ENCODE peak calls at places on chromosome 16, in seven cellular contexts. F, T, N, R, Y, K and G are unnamed samples. For H3K36me3, the result is how much of the 10 kb centered on the place peaks cover.

GRCh38 chr16:87216824-87217205 is 100.4 kb downstream of the C16orf95 start:
- DNase-seq in F (no peak), T (no peak), N (no peak), R (peak), Y (no peak), K (no peak), G (no peak)

GRCh38 chr16:28042856-28043255 is 20.7 kb downstream of the GSG1L start:
- DNase-seq in F (no peak), T (no peak), N (no peak), R (no peak), Y (no peak), K (no peak), G (no peak)

GRCh38 chr16:76670125-76670857 is 393.1 kb downstream of the CNTNAP4 start:
- DNase-seq in F (no peak), T (no peak), N (no peak), R (no peak), Y (no peak), K (no peak), G (no peak)

GRCh38 chr16:88454315-88455057 is 1.4 kb downstream of the ZFPM1 start:
- DNase-seq in F (no peak), T (peak), N (peak), R (no peak), Y (no peak), K (no peak), G (no peak)

GRCh38 chr16:22977294-22977697 is 163.3 kb downstream of the HS3ST2 start:
- DNase-seq in F (no peak), T (no peak), N (no peak), R (no peak), Y (no peak), K (peak), G (peak)

GRCh38 chr16:75243667-75244224 is 7.7 kb downstream of the BCAR1 start:
- DNase-seq in F (no peak), T (no peak), N (no peak), R (no peak), Y (no peak), K (no peak), G (no peak)

GRCh38 chr16:81500833-81501521 is 56.4 kb downstream of the CMIP start:
- DNase-seq in F (no peak), T (no peak), N (no peak), R (peak), Y (no peak), K (no peak), G (no peak)

GRCh38 chr16:67537636-67538591 is 9.3 kb downstream of the RIPOR1 start:
- DNase-seq in F (no peak), T (peak), N (peak), R (no peak), Y (peak), K (no peak), G (no peak)

GRCh38 chr16:49121636-49122035 is 160.0 kb downstream of the CBLN1 start:
- DNase-seq in F (no peak), T (no peak), N (no peak), R (no peak), Y (no peak), K (no peak), G (no peak)

GRCh38 chr16:13638218-13638617 is 281.7 kb upstream of the ERCC4 start:
- DNase-seq in F (no peak), T (no peak), N (no peak), R (no peak), Y (no peak), K (no peak), G (no peak)

GRCh38 chr16:54305066-54305465 is 18.5 kb upstream of the IRX3 start:
- DNase-seq in F (no peak), T (no peak), N (no peak), R (no peak), Y (no peak), K (no peak), G (no peak)

GRCh38 chr16:11256657-11257130 is 690 bp upstream of the SOCS1 start:
- DNase-seq in F (no peak), T (peak), N (peak), R (peak), Y (peak), K (no peak), G (peak)

GRCh38 chr16:77618011-77618410 is 104.3 kb upstream of the NUDT7 start:
- DNase-seq in F (no peak), T (no peak), N (no peak), R (no peak), Y (no peak), K (no peak), G (no peak)

GRCh38 chr16:58970775-58971174 is 236.7 kb upstream of the GOT2 start:
- DNase-seq in F (no peak), T (no peak), N (no peak), R (no peak), Y (no peak), K (no peak), G (no peak)

GRCh38 chr16:57169327-57169726 is 16.5 kb downstream of the PSME3IP1 start:
- DNase-seq in F (no peak), T (no peak), N (no peak), R (no peak), Y (no peak), K (no peak), G (no peak)

GRCh38 chr16:66911801-66912200 is 6.9 kb downstream of the CDH16 start:
- DNase-seq in F (no peak), T (no peak), N (no peak), R (no peak), Y (no peak), K (no peak), G (no peak)

GRCh38 chr16:8173111-8173644 is 417.1 kb downstream of the TMEM114 start:
- DNase-seq in F (no peak), T (peak), N (peak), R (no peak), Y (no peak), K (peak), G (peak)

GRCh38 chr16:57725077-57725953 is 10.3 kb upstream of the KATNB1 start:
- DNase-seq in F (no peak), T (no peak), N (no peak), R (no peak), Y (no peak), K (no peak), G (no peak)

GRCh38 chr16:81652798-81653505 is 126.1 kb upstream of the PLCG2 start:
- DNase-seq in F (no peak), T (no peak), N (no peak), R (no peak), Y (no peak), K (no peak), G (no peak)

GRCh38 chr16:23640669-23640958 is 496 bp downstream of the PALB2 start:
- DNase-seq in F (no peak), T (no peak), N (no peak), R (no peak), Y (no peak), K (no peak), G (peak)

GRCh38 chr16:73792199-73793108 is 504.2 kb upstream of the PSMD7 start:
- DNase-seq in F (no peak), T (no peak), N (no peak), R (no peak), Y (no peak), K (no peak), G (no peak)
- H3K4me3 ChIP-seq in F (no peak), T (no peak), N (no peak), R (no peak), Y (no peak), K (no peak), G (no peak)

GRCh38 chr16:72109300-72109699 is 15.7 kb downstream of the DHX38 start:
- DNase-seq in F (no peak), T (no peak), N (no peak), R (no peak), Y (no peak), K (no peak), G (no peak)
- H3K36me3 ChIP-seq in F (half or more), T (under half), N (half or more), R (half or more), Y (half or more), K (under half), G (half or more)

GRCh38 chr16:89391-90302 is 11.6 kb downstream of the MPG start:
- DNase-seq in F (no peak), T (no peak), N (no peak), R (no peak), Y (no peak), K (no peak), G (no peak)

GRCh38 chr16:91484-91883 is 13.5 kb downstream of the MPG start:
- DNase-seq in F (no peak), T (peak), N (peak), R (peak), Y (no peak), K (no peak), G (no peak)

GRCh38 chr16:86483-86952 is 8.5 kb downstream of the MPG start:
- DNase-seq in F (no peak), T (no peak), N (no peak), R (no peak), Y (no peak), K (no peak), G (peak)

GRCh38 chr16:85865-86264 is 7.8 kb downstream of the MPG start:
- DNase-seq in F (no peak), T (no peak), N (no peak), R (no peak), Y (no peak), K (no peak), G (no peak)

DNA sequence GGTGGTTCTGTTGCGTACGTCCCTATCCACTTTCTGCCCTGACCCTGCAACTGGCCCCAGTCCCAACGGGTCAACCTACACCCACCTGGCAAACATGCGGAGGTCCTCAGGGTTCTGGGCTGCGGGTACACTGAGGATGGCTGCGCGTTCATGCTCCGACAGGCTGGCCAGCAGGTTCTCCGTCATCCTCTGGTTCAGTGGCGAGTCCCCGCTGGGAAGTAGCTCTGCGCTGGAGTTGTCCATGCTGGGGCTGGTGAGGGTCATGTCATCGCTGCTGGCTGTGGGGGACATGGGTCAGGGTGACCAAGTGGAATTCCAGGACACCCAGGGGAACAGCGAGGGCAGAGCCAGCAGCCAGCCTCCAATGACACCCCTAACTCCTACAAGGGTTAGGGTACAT is 10.6 kb downstream of the MPG start:
- DNase-seq in F (no peak), T (no peak), N (no peak), R (no peak), Y (no peak), K (no peak), G (no peak)
- H3K4me3 ChIP-seq in F (no peak), T (no peak), N (no peak), R (no peak), Y (no peak), K (no peak), G (no peak)

GRCh38 chr16:46612121-46612520 is 9.1 kb downstream of the SHCBP1 start:
- DNase-seq in F (no peak), T (no peak), N (no peak), R (no peak), Y (no peak), K (no peak), G (no peak)
- H3K36me3 ChIP-seq in F (under half), T (under half), N (under half), R (under half), Y (under half), K (under half), G (half or more)

DNA sequence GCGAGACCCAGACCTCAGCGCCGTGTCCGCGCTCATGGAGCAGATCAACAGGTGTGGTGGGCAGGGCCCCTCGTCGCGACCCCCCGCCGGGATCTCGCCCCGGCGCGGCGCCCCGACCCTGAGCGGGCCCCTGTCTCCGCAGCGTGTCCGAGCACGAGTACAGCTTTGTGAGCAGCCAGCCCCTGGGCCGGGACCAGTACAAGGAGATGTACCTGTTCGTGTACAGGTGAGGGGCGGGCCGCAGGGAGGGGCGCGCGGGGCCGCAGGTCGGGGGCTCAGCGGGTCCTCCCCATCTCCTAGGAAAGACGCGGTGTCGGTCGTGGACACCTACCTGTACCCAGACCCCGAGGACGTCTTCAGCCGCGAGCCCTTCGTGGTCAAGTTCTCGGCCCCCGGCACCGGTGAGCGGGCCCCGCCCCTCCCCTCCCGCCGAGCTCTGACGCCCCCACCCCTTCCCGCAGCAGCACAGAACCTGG is 870 bp downstream of the DNASE1L2 start:
- DNase-seq in F (no peak), T (no peak), N (no peak), R (no peak), Y (peak), K (no peak), G (no peak)
- H3K4me3 ChIP-seq in F (peak), T (no peak), N (no peak), R (no peak), Y (peak), K (no peak), G (no peak)

GRCh38 chr16:3173892-3174617 is 13.9 kb upstream of the OR1F1 start:
- DNase-seq in F (no peak), T (no peak), N (no peak), R (no peak), Y (peak), K (no peak), G (peak)
- H3K36me3 ChIP-seq in F (under half), T (under half), N (under half), R (under half), Y (under half), K (under half), G (under half)

DNA sequence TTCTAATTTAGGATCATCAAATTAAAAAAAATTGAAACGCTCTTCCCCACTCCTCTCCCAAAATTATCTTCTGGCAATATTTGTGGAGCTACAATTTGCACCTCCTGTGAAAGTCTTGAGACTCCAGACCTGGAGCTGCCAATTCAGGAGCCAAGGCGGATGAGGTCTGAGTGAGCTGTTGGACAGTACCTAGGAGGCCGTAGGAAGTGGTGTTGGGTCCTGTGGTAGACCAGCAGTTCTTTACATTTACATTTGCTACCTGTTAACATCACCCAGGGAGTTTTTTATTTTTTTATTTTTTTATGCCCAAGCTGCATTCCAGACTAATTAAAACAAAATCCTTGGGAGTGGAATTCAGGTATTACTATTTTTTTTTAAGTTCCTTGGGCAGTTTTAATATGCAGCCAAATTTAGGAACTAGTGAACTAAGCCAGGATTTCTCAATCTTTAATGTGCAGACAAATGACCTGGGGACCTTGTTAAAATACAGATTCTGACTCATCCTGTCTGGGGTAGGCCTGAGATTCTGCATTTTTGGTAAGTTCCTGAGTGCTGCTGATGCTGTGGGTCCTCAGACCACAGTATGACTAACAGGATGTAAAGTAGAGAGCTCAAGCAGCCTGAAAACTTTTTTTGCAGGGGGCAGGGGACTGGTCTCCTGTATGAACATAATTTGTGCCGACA is 271.1 kb downstream of the PHKB start:
- DNase-seq in F (no peak), T (no peak), N (no peak), R (no peak), Y (no peak), K (peak), G (no peak)
- H3K4me3 ChIP-seq in F (no peak), T (no peak), N (no peak), R (no peak), Y (no peak), K (no peak), G (no peak)

DNA sequence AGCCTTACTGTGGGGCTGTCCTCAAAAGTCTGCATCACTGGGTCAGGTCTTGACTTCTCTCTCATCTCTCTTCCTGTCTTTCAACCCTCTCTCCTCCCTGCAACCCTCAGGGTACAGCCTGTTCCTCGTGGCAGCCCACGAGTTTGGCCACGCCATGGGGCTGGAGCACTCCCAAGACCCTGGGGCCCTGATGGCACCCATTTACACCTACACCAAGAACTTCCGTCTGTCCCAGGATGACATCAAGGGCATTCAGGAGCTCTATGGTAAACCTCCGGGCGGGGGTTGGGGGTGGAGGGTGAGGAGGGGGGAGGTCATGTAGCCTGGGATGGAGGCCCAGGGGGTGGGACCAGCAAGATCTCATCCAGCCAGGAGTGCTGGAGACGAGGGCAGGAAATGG is 12.7 kb downstream of the MMP2 start:
- DNase-seq in F (no peak), T (no peak), N (no peak), R (no peak), Y (no peak), K (no peak), G (no peak)
- H3K36me3 ChIP-seq in F (under half), T (under half), N (under half), R (under half), Y (under half), K (under half), G (under half)